ENCODE peak calls at places on chromosomes 3 and 15, in four cellular contexts. G, D, N and Q are unnamed samples.

GRCh38 chr15:95469601-95470000 is 860.9 kb upstream of the NR2F2 start:
- DNase-seq in G (no peak), N (no peak), D (no peak), Q (no peak)

GRCh38 chr3:13332158-13332557 is 88.0 kb downstream of the NUP210 start:
- DNase-seq in D (no peak), N (no peak), G (peak; percentile 11), Q (no peak)

GRCh38 chr3:142977399-142977728 is 13.9 kb upstream of the PAQR9 start:
- DNase-seq in G (no peak), D (no peak), N (no peak), Q (no peak)

GRCh38 chr3:168040624-168041208 is 55.0 kb downstream of the GOLIM4 start:
- DNase-seq in N (no peak), D (peak; percentile 70), G (peak; percentile 50), Q (no peak)

GRCh38 chr3:69385723-69386483 is at the start of gene FRMD4B:
- DNase-seq in G (peak; percentile 17), D (peak; percentile 67), N (peak; percentile 71), Q (peak; percentile 41)

GRCh38 chr15:94421711-94422110 is 190.3 kb downstream of the MCTP2 start:
- DNase-seq in D (peak; percentile 18), G (no peak), N (no peak), Q (no peak)

GRCh38 chr3:193946945-193947344 is 189.0 kb upstream of the HES1 start:
- DNase-seq in D (no peak), N (no peak), G (peak; percentile 53), Q (no peak)

GRCh38 chr3:74527566-74527965 is 86.9 kb downstream of the CNTN3 start:
- DNase-seq in N (no peak), G (no peak), D (no peak), Q (no peak)

GRCh38 chr3:111484666-111485065 is 57.3 kb upstream of the CD96 start:
- DNase-seq in D (no peak), G (no peak), N (no peak), Q (no peak)

GRCh38 chr3:170346481-170347125 is 10.9 kb upstream of the SKIL start:
- DNase-seq in D (no peak), N (no peak), G (no peak), Q (no peak)

GRCh38 chr3:45560270-45561020 is 34.1 kb upstream of the LIMD1 start:
- DNase-seq in N (peak; percentile 63), G (no peak), D (no peak), Q (no peak)

DNA sequence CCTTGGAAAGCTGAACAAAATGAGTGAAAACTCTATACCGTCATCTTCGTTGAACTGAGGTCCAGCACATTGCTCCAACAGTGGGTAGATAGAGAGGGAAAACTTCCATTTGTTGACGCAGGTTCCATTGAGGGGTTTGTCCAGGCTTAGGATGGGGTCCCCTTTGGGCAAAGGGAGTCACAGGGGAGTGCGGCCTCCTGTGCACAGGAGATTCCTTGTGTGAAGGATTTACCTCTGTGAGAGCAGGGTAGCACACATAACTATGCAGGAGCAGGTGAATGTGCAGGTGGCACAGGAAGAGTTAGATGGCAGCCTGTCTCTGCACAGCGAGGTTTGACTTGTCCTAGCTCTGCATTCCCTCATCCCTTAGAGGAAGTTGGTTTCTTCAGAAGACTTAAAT is 139.3 kb downstream of the SNRPN start:
- DNase-seq in D (no peak), N (no peak), G (no peak), Q (no peak)
- H3K9me3 ChIP-seq in D (peaks cover 3% of the 10 kb centered on the region), N (no peaks in the 10 kb centered on the region), G (peaks cover 2% of the 10 kb centered on the region), Q (no peaks in the 10 kb centered on the region)

GRCh38 chr3:212432-212831 is 15.9 kb downstream of the CHL1 start:
- DNase-seq in N (no peak), D (no peak), G (no peak), Q (no peak)
- H3K9me3 ChIP-seq in N (no peaks in the 10 kb centered on the region), D (no peaks in the 10 kb centered on the region), G (no peaks in the 10 kb centered on the region), Q (no peaks in the 10 kb centered on the region)

GRCh38 chr15:25236143-25236860 is 202.5 kb downstream of the UBE3A start:
- DNase-seq in N (no peak), G (no peak), D (no peak), Q (no peak)
- H3K9me3 ChIP-seq in N (no peaks in the 10 kb centered on the region), G (peaks cover 6% of the 10 kb centered on the region), D (no peaks in the 10 kb centered on the region), Q (no peaks in the 10 kb centered on the region)

GRCh38 chr15:56602253-56602652 is 131.1 kb downstream of the ZNF280D start:
- DNase-seq in N (no peak), G (no peak), D (no peak), Q (no peak)
- H3K9me3 ChIP-seq in N (no peaks in the 10 kb centered on the region), G (no peaks in the 10 kb centered on the region), D (peaks cover 26% of the 10 kb centered on the region), Q (peaks cover 10% of the 10 kb centered on the region)

GRCh38 chr3:145248928-145249327 is 912.1 kb downstream of the PLOD2 start:
- DNase-seq in G (no peak), D (no peak), N (no peak), Q (no peak)
- H3K9me3 ChIP-seq in G (no peaks in the 10 kb centered on the region), D (peaks cover 10% of the 10 kb centered on the region), N (no peaks in the 10 kb centered on the region), Q (peaks cover 3% of the 10 kb centered on the region)

GRCh38 chr15:33043636-33044035 is 150.9 kb downstream of the FMN1 start:
- DNase-seq in G (no peak), N (no peak), D (no peak), Q (no peak)
- H3K9me3 ChIP-seq in G (no peaks in the 10 kb centered on the region), N (no peaks in the 10 kb centered on the region), D (peaks cover 8% of the 10 kb centered on the region), Q (peaks cover 14% of the 10 kb centered on the region)

GRCh38 chr15:85959573-85959972 is 120.1 kb upstream of the AGBL1 start:
- DNase-seq in N (no peak), D (no peak), G (no peak), Q (no peak)
- H3K9me3 ChIP-seq in N (no peaks in the 10 kb centered on the region), D (no peaks in the 10 kb centered on the region), G (no peaks in the 10 kb centered on the region), Q (no peaks in the 10 kb centered on the region)

GRCh38 chr3:31559872-31560534 is 27.3 kb downstream of the STT3B start:
- DNase-seq in G (no peak), N (no peak), D (no peak), Q (no peak)
- H3K9me3 ChIP-seq in G (no peaks in the 10 kb centered on the region), N (peaks cover 13% of the 10 kb centered on the region), D (no peaks in the 10 kb centered on the region), Q (peaks cover 11% of the 10 kb centered on the region)